ENCODE peak calls at places on chromosomes 6 and 20, in eight cellular contexts. I is NCI-H1092; M is lung; G is stimulated activated effector memory CD8-positive, alpha-beta T cell treated with anti-CD3 and anti-CD28 coated beads, Interleukin-12 subunit alpha, Interleukin-12 subunit beta, amount 100 ng/mL, for 72 hours; N is ACHN; K is IMR-90; U is cardiac muscle cell; W is NB4. O is an unnamed sample.

GRCh38 chr20:2688041-2688591 is 4.5 kb upstream of the EBF4 start:
- DNase-seq in M (peak), W (peak), K (peak), G (peak), N (peak), U (peak), I (peak), O (no peak)

GRCh38 chr6:10312445-10312844 is 102.4 kb downstream of the TFAP2A start:
- DNase-seq in W (no peak), K (no peak), M (no peak), U (no peak), I (no peak), G (no peak), N (no peak), O (no peak)

GRCh38 chr6:144104898-144105487 is 9.6 kb upstream of the SF3B5 start:
- DNase-seq in M (peak), G (peak), K (peak), U (peak), N (peak), W (peak), I (peak), O (peak)

GRCh38 chr20:8388146-8388545 is 256.1 kb downstream of the PLCB1 start:
- DNase-seq in I (no peak), N (no peak), K (peak), M (no peak), U (peak), G (no peak), W (no peak), O (peak)

GRCh38 chr6:96721227-96721626 is 116.0 kb downstream of the GPR63 start:
- DNase-seq in I (no peak), N (no peak), U (no peak), W (no peak), K (no peak), M (no peak), G (no peak), O (no peak)

GRCh38 chr20:43715511-43715910 is 11.3 kb downstream of the GTSF1L start:
- DNase-seq in W (no peak), N (no peak), I (no peak), M (no peak), K (no peak), G (no peak), U (no peak), O (no peak)

GRCh38 chr20:5844063-5844681 is 94.0 kb downstream of the SHLD1 start:
- DNase-seq in G (peak), M (no peak), U (no peak), I (peak), N (peak), W (peak), K (peak), O (no peak)

GRCh38 chr6:140966676-140967075 is 1166.0 kb upstream of the GJE1 start:
- DNase-seq in K (peak), G (no peak), N (no peak), M (no peak), W (no peak), U (no peak), I (no peak), O (no peak)

GRCh38 chr6:107032051-107032450 is 4.1 kb downstream of the MTRES1 start:
- DNase-seq in U (no peak), W (no peak), I (no peak), G (no peak), N (no peak), K (peak), M (no peak), O (no peak)

GRCh38 chr20:56178219-56178618 is 70.3 kb upstream of the MC3R start:
- DNase-seq in W (no peak), G (no peak), M (no peak), K (no peak), I (no peak), N (no peak), U (no peak), O (no peak)

GRCh38 chr20:16222859-16223411 is 350.3 kb downstream of the KIF16B start:
- DNase-seq in I (no peak), M (no peak), K (no peak), U (no peak), N (no peak), W (peak), G (no peak), O (no peak)

GRCh38 chr6:85920782-85921181 is 278.1 kb upstream of the SYNCRIP start:
- DNase-seq in K (no peak), I (peak), N (no peak), W (no peak), U (no peak), M (peak), G (no peak), O (no peak)

GRCh38 chr6:9397981-9398559 is 962.7 kb upstream of the SLC35B3 start:
- DNase-seq in G (no peak), K (no peak), N (no peak), I (peak), M (peak), W (no peak), U (no peak), O (no peak)

GRCh38 chr20:38220587-38220986 is 39.9 kb downstream of the KIAA1755 start:
- DNase-seq in U (no peak), N (no peak), K (no peak), M (no peak), G (no peak), I (no peak), W (no peak), O (no peak)

GRCh38 chr20:59972037-59972801 is 14.0 kb downstream of the CDH26 start:
- DNase-seq in I (no peak), G (no peak), U (no peak), K (no peak), W (peak), N (no peak), M (peak), O (no peak)

GRCh38 chr6:36075656-36076055 is 48.0 kb downstream of the MAPK14 start:
- DNase-seq in M (no peak), W (peak), I (no peak), G (no peak), K (no peak), N (no peak), U (no peak), O (no peak)

GRCh38 chr6:14324042-14324441 is 206.5 kb downstream of the CD83 start:
- DNase-seq in N (no peak), U (no peak), G (no peak), K (peak), W (no peak), I (no peak), M (no peak), O (no peak)

GRCh38 chr20:21202284-21202683 is 76.4 kb downstream of the KIZ start:
- DNase-seq in K (peak), U (peak), N (no peak), I (no peak), G (no peak), M (no peak), W (no peak), O (no peak)

GRCh38 chr6:27829453-27830211 is 82.6 kb downstream of the OR2B2 start:
- DNase-seq in I (no peak), N (no peak), K (peak), G (no peak), M (no peak), U (no peak), W (no peak), O (no peak)

GRCh38 chr6:111250743-111251406 is 163.6 kb downstream of the SLC16A10 start:
- DNase-seq in M (no peak), I (no peak), W (no peak), U (no peak), K (no peak), G (no peak), N (no peak), O (no peak)

GRCh38 chr6:107690546-107690863 is 133.6 kb downstream of the SCML4 start:
- DNase-seq in W (no peak), M (no peak), I (no peak), N (no peak), G (no peak), U (no peak), K (no peak), O (no peak)

GRCh38 chr6:28212510-28213212 is 12.4 kb upstream of the ZSCAN9 start:
- DNase-seq in M (peak), K (peak), W (peak), N (peak), U (peak), G (peak), I (peak), O (peak)

O was measured in HFFc6.